ENCODE peak calls at places on chromosome 14, in five cellular contexts. C, Y, G, D and L are unnamed samples.

GRCh38 chr14:25050494-25051170 is 685 bp upstream of the STXBP6 start:
- DNase-seq in C (no peak), Y (no peak), G (peak), D (no peak), L (no peak)

GRCh38 chr14:92362781-92363235 is 39.8 kb downstream of the SLC24A4 start:
- DNase-seq in C (peak), Y (peak), G (no peak), D (no peak), L (peak)

GRCh38 chr14:103015426-103015825 is 41.9 kb downstream of the CDC42BPB start:
- DNase-seq in C (no peak), Y (peak), G (no peak), D (no peak), L (no peak)

GRCh38 chr14:97077687-97078086 is 280.5 kb downstream of the VRK1 start:
- DNase-seq in C (no peak), Y (no peak), G (no peak), D (no peak), L (no peak)

GRCh38 chr14:71789005-71789404 is 143.2 kb upstream of the RGS6 start:
- DNase-seq in C (no peak), Y (no peak), G (no peak), D (no peak), L (no peak)

GRCh38 chr14:90797451-90797850 is 18.8 kb downstream of the TTC7B start:
- DNase-seq in C (no peak), Y (no peak), G (no peak), D (no peak), L (no peak)

GRCh38 chr14:55470025-55470424 is 29.6 kb upstream of the TBPL2 start:
- DNase-seq in C (no peak), Y (no peak), G (no peak), D (no peak), L (no peak)

GRCh38 chr14:67373347-67373746 is 13.2 kb downstream of the EIF2S1 start:
- DNase-seq in C (no peak), Y (no peak), G (no peak), D (no peak), L (no peak)

GRCh38 chr14:37037636-37038387 is 134.6 kb downstream of the SLC25A21 start:
- DNase-seq in C (no peak), Y (no peak), G (no peak), D (no peak), L (peak)

GRCh38 chr14:21915814-21916213 is 242.2 kb upstream of the OR4E1 start:
- DNase-seq in C (no peak), Y (no peak), G (peak), D (no peak), L (no peak)

GRCh38 chr14:97943619-97944018 is 1146.4 kb downstream of the VRK1 start:
- DNase-seq in C (no peak), Y (no peak), G (no peak), D (no peak), L (no peak)

GRCh38 chr14:24342889-24343288 is 3.1 kb upstream of the RIPK3 start:
- DNase-seq in C (no peak), Y (no peak), G (no peak), D (no peak), L (no peak)

GRCh38 chr14:105294142-105294597 is 6.6 kb downstream of the BRF1 start:
- DNase-seq in C (no peak), Y (no peak), G (no peak), D (no peak), L (no peak)

GRCh38 chr14:75186953-75187352 is 10.5 kb upstream of the TMED10 start:
- DNase-seq in C (no peak), Y (no peak), G (no peak), D (no peak), L (no peak)

GRCh38 chr14:105287249-105288102 is 13.3 kb downstream of the BRF1 start:
- DNase-seq in C (no peak), Y (no peak), G (no peak), D (no peak), L (no peak)